ENCODE peak calls at places on chromosome 11, in six cellular contexts. One of them, this sample, is unnamed.

GRCh38 chr11:127789887-127790286 is 789.3 kb upstream of the KIRREL3 start:
- DNase-seq in stimulated activated CD4-positive, alpha-beta T cell treated with anti-CD3 and anti-CD28 coated beads, Interleukin-1b, Interleukin-23, amount 100 ng/mL, for 24 hours: no peak
- DNase-seq in A172: peak
- DNase-seq in fibroblast of lung: peak
- DNase-seq in adipocyte: peak
- DNase-seq in activated T-helper 1 cell treated with anti-CD3 and anti-CD28 coated beads, Interleukin-12 subunit alpha, Interleukin-12 subunit beta, Interleukin-2, Interleukin-4 antibody, amounts not matched to agents 30 ng/mL and 10 ng/mL and 1 ng/mL, durations not matched to agents 14 hours and 24 hours and 36 hours: no peak
- DNase-seq in this sample: peak

GRCh38 chr11:69385832-69386415 is 92.0 kb downstream of the MYEOV start:
- DNase-seq in stimulated activated CD4-positive, alpha-beta T cell treated with anti-CD3 and anti-CD28 coated beads, Interleukin-1b, Interleukin-23, amount 100 ng/mL, for 24 hours: no peak
- DNase-seq in A172: no peak
- DNase-seq in fibroblast of lung: no peak
- DNase-seq in adipocyte: no peak
- DNase-seq in activated T-helper 1 cell treated with anti-CD3 and anti-CD28 coated beads, Interleukin-12 subunit alpha, Interleukin-12 subunit beta, Interleukin-2, Interleukin-4 antibody, amounts not matched to agents 30 ng/mL and 10 ng/mL and 1 ng/mL, durations not matched to agents 14 hours and 24 hours and 36 hours: no peak
- DNase-seq in this sample: no peak

GRCh38 chr11:68837583-68838571 is 3.8 kb downstream of the CPT1A start:
- DNase-seq in stimulated activated CD4-positive, alpha-beta T cell treated with anti-CD3 and anti-CD28 coated beads, Interleukin-1b, Interleukin-23, amount 100 ng/mL, for 24 hours: no peak
- DNase-seq in A172: no peak
- DNase-seq in fibroblast of lung: no peak
- DNase-seq in adipocyte: no peak
- DNase-seq in activated T-helper 1 cell treated with anti-CD3 and anti-CD28 coated beads, Interleukin-12 subunit alpha, Interleukin-12 subunit beta, Interleukin-2, Interleukin-4 antibody, amounts not matched to agents 30 ng/mL and 10 ng/mL and 1 ng/mL, durations not matched to agents 14 hours and 24 hours and 36 hours: no peak
- DNase-seq in this sample: no peak

GRCh38 chr11:16406226-16406625 is 49.9 kb upstream of the SOX6 start:
- DNase-seq in stimulated activated CD4-positive, alpha-beta T cell treated with anti-CD3 and anti-CD28 coated beads, Interleukin-1b, Interleukin-23, amount 100 ng/mL, for 24 hours: no peak
- DNase-seq in A172: no peak
- DNase-seq in fibroblast of lung: peak
- DNase-seq in adipocyte: no peak
- DNase-seq in activated T-helper 1 cell treated with anti-CD3 and anti-CD28 coated beads, Interleukin-12 subunit alpha, Interleukin-12 subunit beta, Interleukin-2, Interleukin-4 antibody, amounts not matched to agents 30 ng/mL and 10 ng/mL and 1 ng/mL, durations not matched to agents 14 hours and 24 hours and 36 hours: no peak
- DNase-seq in this sample: no peak

GRCh38 chr11:110972640-110973039 is 260.4 kb upstream of the ARHGAP20 start:
- DNase-seq in stimulated activated CD4-positive, alpha-beta T cell treated with anti-CD3 and anti-CD28 coated beads, Interleukin-1b, Interleukin-23, amount 100 ng/mL, for 24 hours: no peak
- DNase-seq in A172: peak
- DNase-seq in fibroblast of lung: peak
- DNase-seq in adipocyte: peak
- DNase-seq in activated T-helper 1 cell treated with anti-CD3 and anti-CD28 coated beads, Interleukin-12 subunit alpha, Interleukin-12 subunit beta, Interleukin-2, Interleukin-4 antibody, amounts not matched to agents 30 ng/mL and 10 ng/mL and 1 ng/mL, durations not matched to agents 14 hours and 24 hours and 36 hours: no peak
- DNase-seq in this sample: no peak

GRCh38 chr11:44905131-44905866 is 45.4 kb downstream of the TP53I11 start:
- DNase-seq in stimulated activated CD4-positive, alpha-beta T cell treated with anti-CD3 and anti-CD28 coated beads, Interleukin-1b, Interleukin-23, amount 100 ng/mL, for 24 hours: no peak
- DNase-seq in A172: no peak
- DNase-seq in fibroblast of lung: peak
- DNase-seq in adipocyte: no peak
- DNase-seq in activated T-helper 1 cell treated with anti-CD3 and anti-CD28 coated beads, Interleukin-12 subunit alpha, Interleukin-12 subunit beta, Interleukin-2, Interleukin-4 antibody, amounts not matched to agents 30 ng/mL and 10 ng/mL and 1 ng/mL, durations not matched to agents 14 hours and 24 hours and 36 hours: no peak
- DNase-seq in this sample: no peak

GRCh38 chr11:20050551-20051333 is 109.5 kb downstream of the DBX1 start:
- DNase-seq in stimulated activated CD4-positive, alpha-beta T cell treated with anti-CD3 and anti-CD28 coated beads, Interleukin-1b, Interleukin-23, amount 100 ng/mL, for 24 hours: no peak
- DNase-seq in A172: no peak
- DNase-seq in fibroblast of lung: peak
- DNase-seq in adipocyte: peak
- DNase-seq in activated T-helper 1 cell treated with anti-CD3 and anti-CD28 coated beads, Interleukin-12 subunit alpha, Interleukin-12 subunit beta, Interleukin-2, Interleukin-4 antibody, amounts not matched to agents 30 ng/mL and 10 ng/mL and 1 ng/mL, durations not matched to agents 14 hours and 24 hours and 36 hours: no peak
- DNase-seq in this sample: no peak

GRCh38 chr11:27184458-27185312 is 144.1 kb downstream of the BBOX1 start:
- DNase-seq in stimulated activated CD4-positive, alpha-beta T cell treated with anti-CD3 and anti-CD28 coated beads, Interleukin-1b, Interleukin-23, amount 100 ng/mL, for 24 hours: no peak
- DNase-seq in A172: no peak
- DNase-seq in fibroblast of lung: peak
- DNase-seq in adipocyte: peak
- DNase-seq in activated T-helper 1 cell treated with anti-CD3 and anti-CD28 coated beads, Interleukin-12 subunit alpha, Interleukin-12 subunit beta, Interleukin-2, Interleukin-4 antibody, amounts not matched to agents 30 ng/mL and 10 ng/mL and 1 ng/mL, durations not matched to agents 14 hours and 24 hours and 36 hours: no peak
- DNase-seq in this sample: no peak